ENCODE peak calls at places on chromosome 18, in six cellular contexts. One of them, this sample, is unnamed.
A peak's percentile ranks its signal among the peaks of the same experiment; 100 is the strongest.

GRCh38 chr18:23228102-23229051 is 93.1 kb downstream of the CABLES1 start:
- DNase-seq in GM12878: peak; percentile 82
- DNase-seq in NT2/D1: no peak
- DNase-seq in HepG2: no peak
- DNase-seq in H1: no peak
- DNase-seq in K562: no peak
- DNase-seq in this sample: no peak

GRCh38 chr18:13217466-13217961 is 1.0 kb upstream of the LDLRAD4 start:
- DNase-seq in NT2/D1: no peak
- DNase-seq in GM12878: no peak
- DNase-seq in K562: peak; percentile 27
- DNase-seq in HepG2: no peak
- DNase-seq in H1: peak; percentile 65
- DNase-seq in this sample: no peak

GRCh38 chr18:4869101-4869500 is 328.0 kb downstream of the AKAIN1 start:
- DNase-seq in HepG2: no peak
- DNase-seq in GM12878: no peak
- DNase-seq in H1: no peak
- DNase-seq in NT2/D1: no peak
- DNase-seq in K562: no peak
- DNase-seq in this sample: no peak

GRCh38 chr18:34158881-34159690 is 65.6 kb downstream of the NOL4 start:
- DNase-seq in HepG2: peak; percentile 2
- DNase-seq in K562: no peak
- DNase-seq in GM12878: no peak
- DNase-seq in NT2/D1: peak; percentile 71
- DNase-seq in H1: peak; percentile 85
- DNase-seq in this sample: no peak

GRCh38 chr18:44729631-44730101 is 49.0 kb downstream of the SETBP1 start:
- DNase-seq in NT2/D1: no peak
- DNase-seq in HepG2: no peak
- DNase-seq in K562: peak; percentile 35
- DNase-seq in GM12878: no peak
- DNase-seq in H1: no peak
- DNase-seq in this sample: no peak

GRCh38 chr18:9894454-9895068 is 8.8 kb downstream of the TXNDC2 start:
- DNase-seq in HepG2: no peak
- DNase-seq in H1: no peak
- DNase-seq in K562: no peak
- DNase-seq in GM12878: no peak
- DNase-seq in NT2/D1: no peak
- DNase-seq in this sample: no peak

GRCh38 chr18:43587538-43588153 is 310.4 kb upstream of the SYT4 start:
- DNase-seq in GM12878: no peak
- DNase-seq in NT2/D1: no peak
- DNase-seq in H1: no peak
- DNase-seq in HepG2: peak; percentile 25
- DNase-seq in K562: peak; percentile 3
- DNase-seq in this sample: no peak

GRCh38 chr18:70132999-70133398 is 72.5 kb downstream of the RTTN start:
- DNase-seq in NT2/D1: no peak
- DNase-seq in HepG2: peak; percentile 10
- DNase-seq in GM12878: no peak
- DNase-seq in H1: no peak
- DNase-seq in K562: no peak
- DNase-seq in this sample: no peak

GRCh38 chr18:39753178-39753577 is 2187.6 kb upstream of the CELF4 start:
- DNase-seq in GM12878: no peak
- DNase-seq in HepG2: no peak
- DNase-seq in H1: no peak
- DNase-seq in K562: no peak
- DNase-seq in NT2/D1: no peak
- DNase-seq in this sample: no peak

GRCh38 chr18:79477711-79478483 is 82.2 kb downstream of the NFATC1 start:
- DNase-seq in NT2/D1: no peak
- DNase-seq in HepG2: no peak
- DNase-seq in GM12878: no peak
- DNase-seq in H1: no peak
- DNase-seq in K562: no peak
- DNase-seq in this sample: no peak

GRCh38 chr18:62420513-62421209 is 95.6 kb downstream of the TNFRSF11A start:
- DNase-seq in HepG2: peak; percentile 85
- DNase-seq in NT2/D1: no peak
- DNase-seq in GM12878: peak; percentile 62
- DNase-seq in H1: no peak
- DNase-seq in K562: peak; percentile 81
- DNase-seq in this sample: no peak

GRCh38 chr18:63961430-63961980 is 8.4 kb upstream of the SERPINB8 start:
- DNase-seq in HepG2: no peak
- DNase-seq in NT2/D1: no peak
- DNase-seq in K562: no peak
- DNase-seq in H1: no peak
- DNase-seq in GM12878: no peak
- DNase-seq in this sample: no peak

GRCh38 chr18:71994273-71994672 is 549.9 kb downstream of the CBLN2 start:
- DNase-seq in HepG2: no peak
- DNase-seq in NT2/D1: no peak
- DNase-seq in H1: no peak
- DNase-seq in K562: no peak
- DNase-seq in GM12878: no peak
- DNase-seq in this sample: no peak

GRCh38 chr18:78976697-78977626 is 2.7 kb upstream of the SALL3 start:
- DNase-seq in H1: no peak
- DNase-seq in HepG2: no peak
- DNase-seq in GM12878: no peak
- DNase-seq in K562: no peak
- DNase-seq in NT2/D1: no peak
- DNase-seq in this sample: no peak

GRCh38 chr18:31268985-31269406 is 49.0 kb upstream of the DSG1 start:
- DNase-seq in H1: no peak
- DNase-seq in GM12878: peak; percentile 51
- DNase-seq in K562: no peak
- DNase-seq in HepG2: no peak
- DNase-seq in NT2/D1: no peak
- DNase-seq in this sample: no peak

GRCh38 chr18:46939998-46940571 is 22.7 kb downstream of the KATNAL2 start:
- DNase-seq in HepG2: no peak
- DNase-seq in H1: no peak
- DNase-seq in GM12878: no peak
- DNase-seq in K562: no peak
- DNase-seq in NT2/D1: no peak
- DNase-seq in this sample: no peak

GRCh38 chr18:58527116-58528010 is 101.5 kb downstream of the ALPK2 start:
- DNase-seq in H1: no peak
- DNase-seq in NT2/D1: no peak
- DNase-seq in K562: no peak
- DNase-seq in HepG2: peak; percentile 55
- DNase-seq in GM12878: no peak
- DNase-seq in this sample: no peak
- TF ChIP-seq ZNF274 in H1: no peak
- TF ChIP-seq ZNF274 in NT2/D1: no peak
- TF ChIP-seq ZNF274 in K562: no peak
- TF ChIP-seq ZNF274 in HepG2: no peak
- TF ChIP-seq ZNF274 in GM12878: no peak
- TF ChIP-seq ZNF274 in this sample: no peak

DNA sequence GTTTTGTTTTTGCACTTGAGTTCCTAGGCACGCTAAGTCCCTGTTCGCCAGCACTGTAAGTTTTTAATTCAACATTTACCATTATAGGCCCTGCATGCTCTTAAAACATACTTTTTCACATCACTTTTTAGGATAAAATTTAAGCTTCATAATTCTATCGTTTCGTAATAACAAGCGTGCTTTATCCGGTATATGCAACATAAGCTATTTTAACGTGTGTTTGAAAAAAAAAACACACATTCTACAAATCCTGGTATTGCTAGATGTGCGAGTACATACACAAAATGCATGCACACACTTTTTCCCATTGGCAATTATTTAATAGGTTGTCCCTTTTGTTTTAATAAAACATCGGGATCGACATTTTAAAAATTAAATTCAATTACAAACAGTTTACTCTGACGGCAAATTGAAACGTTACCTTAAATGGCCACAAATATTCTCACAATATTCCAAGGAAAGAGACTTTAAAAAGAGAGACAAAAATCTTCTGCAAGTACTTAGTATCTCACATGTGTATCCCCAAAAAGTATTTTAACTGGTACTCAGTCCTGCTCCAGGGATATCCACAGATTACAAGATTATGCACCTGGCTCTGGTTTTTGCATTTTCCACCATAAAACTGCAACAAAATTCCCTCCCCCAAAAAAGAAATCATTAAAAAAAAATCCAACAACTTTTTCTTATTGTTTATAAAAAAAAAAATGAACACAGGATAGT is 1.0 kb upstream of the TCF4 start:
- DNase-seq in NT2/D1: no peak
- DNase-seq in HepG2: no peak
- DNase-seq in H1: no peak
- DNase-seq in GM12878: no peak
- DNase-seq in K562: no peak
- DNase-seq in this sample: no peak
- TF ChIP-seq ZNF274 in NT2/D1: no peak
- TF ChIP-seq ZNF274 in HepG2: no peak
- TF ChIP-seq ZNF274 in H1: no peak
- TF ChIP-seq ZNF274 in GM12878: no peak
- TF ChIP-seq ZNF274 in K562: no peak
- TF ChIP-seq ZNF274 in this sample: no peak

GRCh38 chr18:48946329-48946835 is 4.4 kb downstream of the SMAD7 start:
- DNase-seq in GM12878: no peak
- DNase-seq in H1: no peak
- DNase-seq in NT2/D1: no peak
- DNase-seq in HepG2: peak; percentile 87
- DNase-seq in K562: no peak
- DNase-seq in this sample: no peak
- TF ChIP-seq ZNF274 in GM12878: no peak
- TF ChIP-seq ZNF274 in H1: no peak
- TF ChIP-seq ZNF274 in NT2/D1: no peak
- TF ChIP-seq ZNF274 in HepG2: no peak
- TF ChIP-seq ZNF274 in K562: no peak
- TF ChIP-seq ZNF274 in this sample: no peak

DNA sequence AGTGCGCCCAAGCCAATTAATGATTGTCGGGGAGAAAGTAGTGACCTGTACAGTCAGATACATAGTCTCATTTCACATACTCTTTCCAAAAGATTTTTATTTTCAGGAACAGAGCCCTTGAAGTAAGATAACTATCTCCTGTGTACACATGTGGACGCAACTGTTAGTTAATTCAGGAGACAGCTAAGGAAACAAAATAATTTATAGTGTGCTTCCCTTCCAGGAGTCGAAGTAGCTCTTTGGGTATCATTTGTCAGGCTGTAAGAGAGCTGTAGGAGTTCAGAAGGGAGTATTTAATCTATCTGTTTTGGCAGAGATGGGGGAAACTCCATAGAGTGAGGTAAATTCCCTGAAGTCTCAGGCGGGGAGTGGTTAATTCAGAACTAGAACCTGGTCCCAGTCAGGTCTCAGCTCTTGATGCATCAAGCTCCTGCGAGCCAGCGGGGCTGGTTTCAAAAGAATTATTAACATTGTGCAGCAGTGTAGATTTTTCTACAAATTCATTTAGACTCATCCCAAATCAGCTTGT is 63.0 kb downstream of the MAPK4 start:
- DNase-seq in NT2/D1: no peak
- DNase-seq in GM12878: no peak
- DNase-seq in K562: no peak
- DNase-seq in HepG2: no peak
- DNase-seq in H1: no peak
- DNase-seq in this sample: no peak
- TF ChIP-seq ZNF274 in NT2/D1: no peak
- TF ChIP-seq ZNF274 in GM12878: no peak
- TF ChIP-seq ZNF274 in K562: no peak
- TF ChIP-seq ZNF274 in HepG2: no peak
- TF ChIP-seq ZNF274 in H1: no peak
- TF ChIP-seq ZNF274 in this sample: no peak

GRCh38 chr18:59518705-59519104 is 159.6 kb upstream of the LMAN1 start:
- DNase-seq in GM12878: no peak
- DNase-seq in HepG2: no peak
- DNase-seq in NT2/D1: no peak
- DNase-seq in H1: no peak
- DNase-seq in K562: no peak
- DNase-seq in this sample: no peak

GRCh38 chr18:59516356-59517155 is 157.5 kb upstream of the LMAN1 start:
- DNase-seq in H1: no peak
- DNase-seq in K562: peak; percentile 54
- DNase-seq in NT2/D1: peak; percentile 47
- DNase-seq in GM12878: no peak
- DNase-seq in HepG2: peak; percentile 94
- DNase-seq in this sample: no peak

GRCh38 chr18:59520569-59520968 is 161.5 kb upstream of the LMAN1 start:
- DNase-seq in H1: no peak
- DNase-seq in NT2/D1: no peak
- DNase-seq in GM12878: no peak
- DNase-seq in HepG2: no peak
- DNase-seq in K562: no peak
- DNase-seq in this sample: no peak

GRCh38 chr18:59515147-59515546 is 156.1 kb upstream of the LMAN1 start:
- DNase-seq in K562: no peak
- DNase-seq in H1: no peak
- DNase-seq in GM12878: no peak
- DNase-seq in HepG2: no peak
- DNase-seq in NT2/D1: no peak
- DNase-seq in this sample: no peak

DNA sequence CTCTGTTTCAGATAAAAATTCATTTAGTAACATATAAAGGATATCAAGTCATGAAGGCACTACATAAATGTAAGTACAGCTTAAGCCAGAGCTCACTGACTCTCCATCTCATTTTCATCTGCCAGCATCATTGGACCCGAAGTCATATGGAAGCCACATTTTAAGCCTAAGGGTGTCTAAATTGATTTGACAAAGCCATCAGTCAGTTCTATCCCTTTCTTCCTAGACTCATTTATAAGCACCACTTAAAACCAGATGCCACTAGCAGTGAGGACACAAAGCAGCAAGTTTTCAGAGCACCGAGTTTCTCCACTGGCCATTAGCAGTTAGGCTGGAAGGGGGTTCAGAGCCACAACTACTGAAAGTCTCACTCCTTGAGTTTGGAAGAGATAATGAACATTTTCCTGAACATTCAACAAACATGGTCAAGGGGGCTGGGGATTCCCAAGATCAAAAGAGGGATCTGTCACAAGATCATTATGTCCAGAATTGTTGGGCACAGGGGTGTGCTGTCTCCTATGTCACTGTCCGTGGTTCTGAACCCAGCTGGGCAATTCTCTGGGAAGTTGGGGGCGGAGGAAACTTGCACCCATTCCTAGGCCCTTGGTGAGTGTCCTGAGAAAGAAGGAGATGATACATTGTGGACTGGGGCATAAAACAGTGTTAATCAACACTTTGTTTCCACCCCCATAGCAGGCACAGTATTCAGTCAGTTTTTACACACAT is 158.5 kb upstream of the LMAN1 start:
- DNase-seq in K562: no peak
- DNase-seq in NT2/D1: peak; percentile 22
- DNase-seq in HepG2: peak; percentile 8
- DNase-seq in H1: peak; percentile 59
- DNase-seq in GM12878: no peak
- DNase-seq in this sample: no peak
- TF ChIP-seq ZNF274 in K562: no peak
- TF ChIP-seq ZNF274 in NT2/D1: no peak
- TF ChIP-seq ZNF274 in HepG2: no peak
- TF ChIP-seq ZNF274 in H1: no peak
- TF ChIP-seq ZNF274 in GM12878: no peak
- TF ChIP-seq ZNF274 in this sample: no peak